ENCODE peak calls at places on chromosomes 5 and 9, in six cellular contexts. O is WTC11, T is cardiac fibroblast, F is adrenal gland, E is GM23338, Z is fibroblast of mammary gland. P is an unnamed sample.

GRCh38 chr9:109707355-109707754 is 72.6 kb upstream of the PALM2AKAP2 start:
- DNase-seq in O (no peak), T (no peak), F (no peak), E (no peak), Z (no peak), P (no peak)

GRCh38 chr5:113520429-113520828 is 6.9 kb downstream of the YTHDC2 start:
- DNase-seq in O (no peak), T (peak; percentile 77), F (peak; percentile 54), E (no peak), Z (peak; percentile 80), P (no peak)

GRCh38 chr5:68012429-68012828 is 203.1 kb upstream of the PIK3R1 start:
- DNase-seq in O (no peak), T (peak; percentile 56), F (no peak), E (no peak), Z (peak; percentile 47), P (no peak)

GRCh38 chr5:10563940-10564837 is at the start of gene ANKRD33B:
- DNase-seq in O (peak; percentile 73), T (peak; percentile 53), F (no peak), E (peak; percentile 84), Z (peak; percentile 52), P (peak; percentile 85)

GRCh38 chr5:9544056-9544455 is 1.8 kb downstream of the SEMA5A start:
- DNase-seq in O (no peak), T (no peak), F (no peak), E (no peak), Z (peak; percentile 22), P (no peak)

GRCh38 chr9:93143830-93144530 is 9.9 kb upstream of the NINJ1 start:
- DNase-seq in O (no peak), T (no peak), F (no peak), E (no peak), Z (no peak), P (no peak)

GRCh38 chr9:136613824-136614371 is 48.8 kb upstream of the EGFL7 start:
- DNase-seq in O (no peak), T (no peak), F (no peak), E (no peak), Z (no peak), P (no peak)

GRCh38 chr5:92208265-92208664 is 825.1 kb upstream of the ARRDC3 start:
- DNase-seq in O (no peak), T (no peak), F (no peak), E (no peak), Z (no peak), P (no peak)

GRCh38 chr5:82332889-82333619 is 54.9 kb upstream of the RPS23 start:
- DNase-seq in O (no peak), T (peak; percentile 64), F (no peak), E (no peak), Z (no peak), P (no peak)

GRCh38 chr9:9246726-9247125 is 1366.1 kb downstream of the PTPRD start:
- DNase-seq in O (no peak), T (no peak), F (no peak), E (no peak), Z (no peak), P (no peak)
- TF ChIP-seq CTCF in O (no peak), T (no peak), F (no peak), E (no peak), Z (no peak), P (no peak)

GRCh38 chr5:88724201-88724600 is 158.8 kb downstream of the MEF2C start:
- DNase-seq in O (no peak), T (peak; percentile 48), F (no peak), E (peak; percentile 19), Z (peak; percentile 31), P (no peak)
- TF ChIP-seq CTCF in O (no peak), T (peak; percentile 22), F (no peak), E (no peak), Z (peak; percentile 36), P (no peak)

DNA sequence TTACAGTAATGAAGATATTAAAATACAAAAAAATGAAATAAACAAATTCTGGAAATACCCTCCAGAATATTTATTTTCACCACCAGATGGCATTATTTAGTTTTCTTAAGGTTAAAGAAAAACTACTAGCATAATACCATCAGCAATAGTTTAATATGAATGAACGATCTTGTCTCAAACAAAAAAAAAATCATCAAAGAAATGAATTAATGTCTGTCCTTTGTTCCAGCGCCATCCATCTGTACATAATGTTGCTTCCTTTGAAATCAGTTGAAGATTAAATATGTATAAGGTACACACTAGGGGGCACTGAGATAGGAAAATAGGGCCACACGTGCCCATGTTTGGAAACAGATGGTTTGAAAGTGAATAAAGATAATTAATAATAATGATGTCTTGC is 84.9 kb upstream of the SLCO6A1 start:
- DNase-seq in O (no peak), T (peak; percentile 50), F (no peak), E (peak; percentile 15), Z (peak; percentile 42), P (no peak)
- TF ChIP-seq CTCF in O (no peak), T (peak; percentile 11), F (peak; percentile 73), E (no peak), Z (peak; percentile 22), P (peak; percentile 41)

GRCh38 chr5:171714851-171715250 is 70.8 kb upstream of the SMIM23 start:
- DNase-seq in O (no peak), T (no peak), F (no peak), E (no peak), Z (no peak), P (no peak)

GRCh38 chr5:171724771-171725609 is 60.6 kb upstream of the SMIM23 start:
- DNase-seq in O (no peak), T (peak; percentile 4), F (no peak), E (peak; percentile 8), Z (peak; percentile 48), P (no peak)

GRCh38 chr5:171721469-171721868 is 64.1 kb upstream of the SMIM23 start:
- DNase-seq in O (no peak), T (no peak), F (no peak), E (no peak), Z (no peak), P (no peak)

GRCh38 chr5:171715551-171715950 is 70.1 kb upstream of the SMIM23 start:
- DNase-seq in O (no peak), T (no peak), F (no peak), E (no peak), Z (no peak), P (no peak)

DNA sequence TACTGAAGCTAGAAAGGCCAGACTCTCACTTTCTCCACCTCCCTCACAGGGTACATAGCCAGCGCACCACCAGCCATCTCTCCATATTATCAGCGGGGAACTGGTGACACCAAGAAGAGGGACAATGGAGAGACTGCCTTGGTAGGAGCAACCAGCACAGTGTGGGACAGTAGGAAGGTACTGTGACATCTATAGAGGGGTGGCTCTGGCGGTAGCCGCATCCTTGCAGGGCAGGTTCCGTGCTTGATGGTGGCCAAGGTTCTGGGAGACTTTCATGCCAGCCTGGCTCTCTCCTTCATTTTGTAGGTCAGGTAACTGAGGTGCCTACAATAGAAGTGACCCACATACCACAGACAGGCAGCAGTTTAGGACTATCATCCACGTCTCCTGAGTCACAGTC is 65.5 kb upstream of the SMIM23 start:
- DNase-seq in O (no peak), T (no peak), F (no peak), E (no peak), Z (no peak), P (no peak)
- TF ChIP-seq CTCF in O (no peak), T (no peak), F (no peak), E (no peak), Z (no peak), P (no peak)

GRCh38 chr9:127307802-127308201 is 43.2 kb downstream of the GARNL3 start:
- DNase-seq in O (no peak), T (no peak), F (peak; percentile 62), E (no peak), Z (no peak), P (no peak)

GRCh38 chr9:127308559-127309429 is 44.2 kb downstream of the GARNL3 start:
- DNase-seq in O (no peak), T (peak; percentile 65), F (no peak), E (no peak), Z (peak; percentile 67), P (no peak)

GRCh38 chr9:127309715-127310114 is 45.1 kb downstream of the GARNL3 start:
- DNase-seq in O (no peak), T (no peak), F (no peak), E (no peak), Z (no peak), P (no peak)

GRCh38 chr9:127313042-127313560 is 48.5 kb downstream of the GARNL3 start:
- DNase-seq in O (no peak), T (no peak), F (no peak), E (peak; percentile 7), Z (no peak), P (no peak)

GRCh38 chr9:127311239-127311741 is 46.7 kb downstream of the GARNL3 start:
- DNase-seq in O (peak; percentile 54), T (peak; percentile 90), F (peak; percentile 69), E (peak; percentile 69), Z (peak; percentile 71), P (peak; percentile 15)
- TF ChIP-seq CTCF in O (peak; percentile 24), T (peak; percentile 63), F (peak; percentile 33), E (peak; percentile 64), Z (peak; percentile 63), P (peak; percentile 31)

GRCh38 chr5:162607879-162608278 is 540.3 kb downstream of the GABRG2 start:
- DNase-seq in O (no peak), T (peak; percentile 1), F (no peak), E (peak; percentile 25), Z (no peak), P (no peak)
- TF ChIP-seq CTCF in O (no peak), T (no peak), F (no peak), E (peak; percentile 33), Z (no peak), P (peak; percentile 46)

DNA sequence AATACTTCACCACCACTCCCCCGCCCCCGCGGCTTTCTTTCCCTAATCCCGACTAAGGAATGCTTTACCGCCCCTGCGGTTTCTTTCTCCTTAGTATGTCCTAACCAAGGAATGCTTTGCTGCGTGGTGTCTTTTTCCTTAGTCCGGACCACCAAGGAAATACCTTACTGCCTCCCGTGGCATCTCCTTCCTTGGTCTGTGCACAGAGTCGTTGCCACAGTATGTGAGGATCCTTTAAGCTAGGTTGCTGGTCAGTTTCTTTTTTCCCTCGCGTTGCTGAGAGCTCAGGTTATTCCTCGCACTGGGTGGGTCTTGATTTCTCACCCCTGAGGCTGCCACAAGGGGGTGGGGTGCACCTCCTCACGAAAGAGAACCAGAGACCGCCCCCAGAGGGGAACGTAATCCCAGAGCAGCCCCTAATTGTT is 309.4 kb downstream of the NR3C1 start:
- DNase-seq in O (peak; percentile 78), T (peak; percentile 29), F (no peak), E (peak; percentile 95), Z (peak; percentile 43), P (peak; percentile 46)
- TF ChIP-seq CTCF in O (peak; percentile 22), T (no peak), F (no peak), E (peak; percentile 61), Z (no peak), P (peak; percentile 18)

P was measured in nephron progenitor cell.